ENCODE peak calls at places on chromosomes 4 and X, in ten cellular contexts. E is CD8-positive, alpha-beta memory T cell; X is heart right ventricle; N is Panc1; J is PC-3; B is brain microvascular endothelial cell; C is uterus; O is WERI-Rb-1; S is ovary; Y is left ventricle myocardium inferior. F is an unnamed sample. For H3K27me3, the result is how much of the 10 kb centered on the place peaks cover.

GRCh38 chrX:44908198-44908597 is 35.2 kb downstream of the KDM6A start:
- DNase-seq in S (no peak), E (no peak), N (no peak), B (no peak), O (no peak), C (no peak), J (no peak), X (no peak), Y (no peak), F (no peak)

GRCh38 chr4:648579-649292 is 23.4 kb downstream of the PDE6B start:
- DNase-seq in Y (no peak), S (no peak), O (peak), J (no peak), N (no peak), C (no peak), X (no peak), E (no peak), B (no peak), F (no peak)

GRCh38 chr4:61277785-61278184 is 77.7 kb downstream of the ADGRL3 start:
- DNase-seq in S (no peak), J (peak), Y (no peak), B (peak), O (no peak), C (no peak), E (no peak), X (no peak), N (no peak), F (no peak)

GRCh38 chr4:183691897-183692296 is 32.8 kb downstream of the TRAPPC11 start:
- DNase-seq in C (no peak), O (no peak), S (no peak), X (no peak), N (no peak), E (no peak), B (no peak), J (no peak), Y (no peak), F (no peak)

GRCh38 chr4:20391224-20391623 is 139.5 kb downstream of the SLIT2 start:
- DNase-seq in N (no peak), Y (no peak), E (no peak), X (no peak), S (no peak), C (no peak), O (no peak), B (peak), J (no peak), F (no peak)

GRCh38 chr4:189436207-189436606 is 504.5 kb upstream of the FRG1 start:
- DNase-seq in J (peak), O (no peak), B (no peak), E (no peak), N (no peak), S (no peak), Y (no peak), X (no peak), C (no peak), F (no peak)

GRCh38 chrX:138067415-138067814 is 501.5 kb downstream of the ZIC3 start:
- DNase-seq in S (no peak), X (no peak), C (no peak), N (no peak), J (peak), B (no peak), Y (no peak), E (no peak), O (no peak), F (no peak)

GRCh38 chr4:1328267-1329155 is 18.5 kb upstream of the UVSSA start:
- DNase-seq in O (no peak), X (no peak), E (no peak), J (no peak), S (no peak), B (no peak), C (no peak), Y (no peak), N (no peak), F (no peak)

GRCh38 chr4:95729596-95729995 is 110.3 kb upstream of the PDHA2 start:
- DNase-seq in J (no peak), B (no peak), E (no peak), O (no peak), S (no peak), Y (no peak), N (no peak), X (no peak), C (no peak), F (no peak)

GRCh38 chr4:38327174-38327573 is 336.8 kb upstream of the KLF3 start:
- DNase-seq in S (no peak), N (no peak), C (no peak), O (no peak), B (no peak), Y (no peak), J (no peak), E (no peak), X (no peak), F (no peak)

GRCh38 chr4:96097040-96097607 is 257.2 kb downstream of the PDHA2 start:
- DNase-seq in C (no peak), N (no peak), J (no peak), E (no peak), S (no peak), O (no peak), X (no peak), Y (no peak), B (no peak), F (no peak)

GRCh38 chrX:153468008-153468580 is 2.3 kb downstream of the HAUS7 start:
- DNase-seq in B (no peak), E (no peak), C (no peak), J (no peak), O (no peak), X (no peak), S (no peak), N (no peak), Y (peak), F (no peak)

GRCh38 chr4:22877653-22878052 is 184.9 kb downstream of the GBA3 start:
- DNase-seq in J (no peak), C (no peak), E (no peak), S (no peak), Y (no peak), N (no peak), X (no peak), B (no peak), O (no peak), F (no peak)

GRCh38 chr4:39975488-39976089 is 2.1 kb downstream of the PDS5A start:
- DNase-seq in E (no peak), Y (no peak), X (no peak), S (no peak), C (no peak), B (peak), N (no peak), J (peak), O (no peak), F (no peak)
- H3K4me3 ChIP-seq in E (peak), Y (peak), X (no peak), S (peak), C (no peak), B (peak), N (peak), J (peak), O (peak), F (no peak)

GRCh38 chrX:107715331-107716044 is 60.1 kb downstream of the TSC22D3 start:
- DNase-seq in C (no peak), X (no peak), B (no peak), O (no peak), J (no peak), Y (no peak), S (no peak), N (no peak), E (peak), F (no peak)

GRCh38 chrX:107716045-107716684 is 59.4 kb downstream of the TSC22D3 start:
- DNase-seq in S (no peak), J (peak), C (no peak), Y (no peak), B (no peak), O (peak), X (peak), N (no peak), E (peak), F (peak)

GRCh38 chrX:107721318-107721717 is 54.3 kb downstream of the TSC22D3 start:
- DNase-seq in B (no peak), N (no peak), J (no peak), O (no peak), E (no peak), Y (no peak), C (no peak), X (no peak), S (no peak), F (no peak)

GRCh38 chrX:107716816-107717700 is 58.5 kb downstream of the TSC22D3 start:
- DNase-seq in S (peak), E (peak), B (peak), O (peak), X (peak), N (no peak), Y (peak), C (peak), J (peak), F (peak)

GRCh38 chrX:107718156-107718621 is 57.4 kb downstream of the TSC22D3 start:
- DNase-seq in Y (no peak), S (peak), C (peak), X (no peak), E (peak), N (peak), J (peak), O (peak), B (peak), F (peak)
- H3K27ac ChIP-seq in Y (peak), S (no peak), C (peak), X (no peak), E (peak), N (peak), J (no peak), O (no peak), B (peak), F (peak)

GRCh38 chrX:23332888-23333821 is 1.5 kb upstream of the PTCHD1 start:
- DNase-seq in B (no peak), S (no peak), N (no peak), Y (no peak), J (no peak), C (peak), X (no peak), E (no peak), O (peak), F (no peak)

GRCh38 chrX:23332101-23332887 is 2.4 kb upstream of the PTCHD1 start:
- DNase-seq in N (no peak), Y (no peak), E (no peak), B (no peak), J (no peak), C (peak), O (no peak), X (no peak), S (no peak), F (no peak)

GRCh38 chrX:23333842-23334535 is 660 bp upstream of the PTCHD1 start:
- DNase-seq in E (no peak), J (no peak), X (no peak), O (peak), S (no peak), N (no peak), C (peak), Y (no peak), B (no peak), F (no peak)

GRCh38 chrX:23334871-23335599 is 386 bp downstream of the PTCHD1 start:
- DNase-seq in Y (no peak), O (peak), N (no peak), B (no peak), E (no peak), X (no peak), J (no peak), C (no peak), S (no peak), F (no peak)

GRCh38 chrX:23334536-23334870 is at the start of gene PTCHD1:
- DNase-seq in X (no peak), E (no peak), Y (no peak), S (no peak), N (no peak), B (no peak), C (no peak), O (no peak), J (no peak), F (no peak)
- H3K27me3 ChIP-seq in X (under half), E (under half), Y (half or more), S (under half), N (under half), B (under half), C (under half), O (half or more), J (half or more), F (under half)

DNA sequence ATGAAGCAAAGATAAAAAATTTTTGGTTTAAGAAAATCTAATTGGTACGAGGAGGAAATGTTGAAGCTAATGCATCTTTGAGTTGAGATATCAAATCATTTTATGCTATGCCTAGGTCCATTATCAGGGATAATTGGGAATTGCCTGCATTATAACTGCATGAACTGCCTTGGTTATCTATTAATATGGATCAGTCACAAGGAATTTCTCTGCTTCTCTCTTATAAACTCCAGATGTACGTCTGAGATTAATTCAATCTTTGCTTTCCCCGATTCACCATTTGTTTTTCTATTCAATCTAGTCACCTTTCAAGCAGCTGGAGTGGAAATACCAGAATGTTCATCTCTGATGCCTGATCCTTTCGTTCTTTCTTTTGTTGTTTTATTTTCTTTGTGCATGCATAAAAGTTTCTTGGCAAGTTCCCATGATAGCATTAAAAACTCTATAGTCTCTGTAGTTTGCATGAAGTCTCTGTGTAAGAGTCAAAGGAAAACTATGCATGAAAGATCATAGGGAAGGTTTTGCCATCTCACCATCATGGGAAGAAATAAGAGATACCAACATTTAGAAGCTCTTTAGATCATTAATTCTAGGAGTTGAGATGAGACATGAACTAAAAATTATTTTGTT is 22.6 kb downstream of the SYNPO2 start:
- DNase-seq in N (no peak), Y (no peak), B (peak), X (no peak), S (no peak), O (no peak), J (no peak), E (no peak), C (no peak), F (no peak)
- H3K4me3 ChIP-seq in N (no peak), Y (no peak), B (peak), X (no peak), S (no peak), O (no peak), J (no peak), E (no peak), C (no peak), F (no peak)

F was measured in effector memory CD4-positive, alpha-beta T cell.